ENCODE peak calls at places on chromosomes 2 and 18, in four cellular contexts. C, O, P and D are unnamed samples.

GRCh38 chr2:217456016-217456415 is 546.8 kb downstream of the TNS1 start:
- DNase-seq in C (no peak), O (no peak), P (no peak), D (no peak)

GRCh38 chr18:48961547-48961946 is 10.8 kb upstream of the SMAD7 start:
- DNase-seq in C (no peak), O (no peak), P (no peak), D (no peak)

GRCh38 chr2:197852127-197852526 is 47.7 kb downstream of the PLCL1 start:
- DNase-seq in C (no peak), O (no peak), P (no peak), D (no peak)

GRCh38 chr18:5600376-5601071 is 56.7 kb upstream of the EPB41L3 start:
- DNase-seq in C (no peak), O (no peak), P (no peak), D (no peak)

GRCh38 chr18:34322365-34323289 is 97.9 kb upstream of the NOL4 start:
- DNase-seq in C (no peak), O (no peak), P (peak; percentile 81), D (no peak)

GRCh38 chr2:205086689-205087088 is 541.4 kb downstream of the PARD3B start:
- DNase-seq in C (no peak), O (no peak), P (no peak), D (no peak)

GRCh38 chr2:68319397-68320117 is at the start of gene CNRIP1:
- DNase-seq in C (peak; percentile 23), O (peak; percentile 27), P (peak; percentile 82), D (peak; percentile 57)

GRCh38 chr2:175402591-175402990 is 221.1 kb upstream of the ATP5MC3 start:
- DNase-seq in C (no peak), O (no peak), P (no peak), D (no peak)

GRCh38 chr18:65754121-65754520 is 3.3 kb downstream of the CDH7 start:
- DNase-seq in C (no peak), O (no peak), P (no peak), D (peak; percentile 14)

GRCh38 chr18:34631071-34631470 is 79.0 kb upstream of the DTNA start:
- DNase-seq in C (no peak), O (no peak), P (no peak), D (no peak)

GRCh38 chr2:196149926-196150325 is 21.5 kb downstream of the STK17B start:
- DNase-seq in C (no peak), O (no peak), P (no peak), D (no peak)

GRCh38 chr2:130755234-130756040 is at the start of gene AMER3:
- DNase-seq in C (no peak), O (no peak), P (peak; percentile 62), D (no peak)

GRCh38 chr2:8607591-8607990 is 74.3 kb upstream of the ID2 start:
- DNase-seq in C (no peak), O (no peak), P (no peak), D (no peak)

GRCh38 chr2:170505631-170506270 is 209.4 kb upstream of the SP5 start:
- DNase-seq in C (no peak), O (no peak), P (peak; percentile 57), D (no peak)

GRCh38 chr2:42045956-42046748 is 1.7 kb upstream of the PKDCC start:
- DNase-seq in C (no peak), O (no peak), P (peak; percentile 84), D (no peak)

GRCh38 chr2:208192611-208193248 is 2.9 kb upstream of the C2orf80 start:
- DNase-seq in C (no peak), O (no peak), P (no peak), D (no peak)

GRCh38 chr2:24203787-24204150 is 28.9 kb downstream of the FAM228A start:
- DNase-seq in C (no peak), O (no peak), P (peak; percentile 27), D (no peak)

GRCh38 chr2:43880471-43880870 is 41.7 kb downstream of the ABCG8 start:
- DNase-seq in C (no peak), O (no peak), P (no peak), D (no peak)

GRCh38 chr2:194176134-194176533 is 1480.9 kb upstream of the SLC39A10 start:
- DNase-seq in C (no peak), O (no peak), P (no peak), D (no peak)

GRCh38 chr18:22409445-22409844 is 8.3 kb downstream of the CTAGE1 start:
- DNase-seq in C (no peak), O (no peak), P (no peak), D (no peak)

GRCh38 chr2:207796585-207797350 is 27.1 kb upstream of the FZD5 start:
- DNase-seq in C (no peak), O (no peak), P (no peak), D (no peak)

GRCh38 chr2:209577376-209578357 is 153.8 kb downstream of the MAP2 start:
- DNase-seq in C (no peak), O (no peak), P (no peak), D (no peak)

GRCh38 chr2:44840186-44840850 is 101.2 kb upstream of the SIX3 start:
- DNase-seq in C (no peak), O (no peak), P (no peak), D (no peak)

GRCh38 chr2:171723724-171724683 is 36.7 kb downstream of the DYNC1I2 start:
- DNase-seq in C (no peak), O (peak; percentile 30), P (no peak), D (no peak)

GRCh38 chr18:69838620-69839411 is 108.9 kb downstream of the CD226 start:
- DNase-seq in C (no peak), O (peak; percentile 67), P (no peak), D (peak; percentile 34)

GRCh38 chr2:12896283-12897014 is 179.7 kb downstream of the TRIB2 start:
- DNase-seq in C (no peak), O (no peak), P (no peak), D (no peak)

GRCh38 chr18:32552421-32553030 is 81.8 kb upstream of the GAREM1 start:
- DNase-seq in C (peak; percentile 40), O (peak; percentile 56), P (peak; percentile 82), D (peak; percentile 11)

GRCh38 chr18:25067291-25068050 is 284.5 kb downstream of the ZNF521 start:
- DNase-seq in C (no peak), O (no peak), P (no peak), D (no peak)

GRCh38 chr2:226799211-226799975 is at the start of gene IRS1:
- DNase-seq in C (peak; percentile 44), O (peak; percentile 66), P (peak; percentile 84), D (peak; percentile 77)

GRCh38 chr2:131027566-131028528 is 65.4 kb downstream of the FAM168B start:
- DNase-seq in C (no peak), O (no peak), P (no peak), D (no peak)

GRCh38 chr2:240567872-240568677 is at the start of gene RNPEPL1:
- DNase-seq in C (no peak), O (peak; percentile 58), P (peak; percentile 75), D (no peak)

GRCh38 chr2:240565267-240566202 is 2.7 kb upstream of the RNPEPL1 start:
- DNase-seq in C (peak; percentile 51), O (peak; percentile 79), P (peak; percentile 93), D (peak; percentile 80)

GRCh38 chr2:240567137-240567871 is 980 bp upstream of the RNPEPL1 start:
- DNase-seq in C (no peak), O (no peak), P (peak; percentile 63), D (no peak)

GRCh38 chr2:240564571-240565266 is 3.6 kb upstream of the RNPEPL1 start:
- DNase-seq in C (no peak), O (no peak), P (peak; percentile 50), D (no peak)

GRCh38 chr2:240566203-240567136 is 1.8 kb upstream of the RNPEPL1 start:
- DNase-seq in C (peak; percentile 77), O (peak; percentile 84), P (peak; percentile 96), D (peak; percentile 88)
- TF ChIP-seq POLR2A in C (no peak), O (peak; percentile 70), P (no peak), D (no peak)

GRCh38 chr18:51197661-51198424 is at the start of gene MEX3C:
- DNase-seq in C (peak; percentile 77), O (peak; percentile 94), P (peak; percentile 99), D (peak; percentile 78)
- TF ChIP-seq POLR2A in C (peak; percentile 75), O (peak; percentile 86), P (no peak), D (peak; percentile 62)

GRCh38 chr2:1593371-1594205 is 150.7 kb downstream of the PXDN start:
- DNase-seq in C (no peak), O (no peak), P (peak; percentile 77), D (peak; percentile 61)

GRCh38 chr2:1591461-1591770 is 152.9 kb downstream of the PXDN start:
- DNase-seq in C (no peak), O (no peak), P (no peak), D (no peak)

GRCh38 chr2:1590611-1591460 is 153.5 kb downstream of the PXDN start:
- DNase-seq in C (no peak), O (no peak), P (no peak), D (no peak)

GRCh38 chr2:1594281-1595171 is 149.8 kb downstream of the PXDN start:
- DNase-seq in C (no peak), O (no peak), P (no peak), D (no peak)

DNA sequence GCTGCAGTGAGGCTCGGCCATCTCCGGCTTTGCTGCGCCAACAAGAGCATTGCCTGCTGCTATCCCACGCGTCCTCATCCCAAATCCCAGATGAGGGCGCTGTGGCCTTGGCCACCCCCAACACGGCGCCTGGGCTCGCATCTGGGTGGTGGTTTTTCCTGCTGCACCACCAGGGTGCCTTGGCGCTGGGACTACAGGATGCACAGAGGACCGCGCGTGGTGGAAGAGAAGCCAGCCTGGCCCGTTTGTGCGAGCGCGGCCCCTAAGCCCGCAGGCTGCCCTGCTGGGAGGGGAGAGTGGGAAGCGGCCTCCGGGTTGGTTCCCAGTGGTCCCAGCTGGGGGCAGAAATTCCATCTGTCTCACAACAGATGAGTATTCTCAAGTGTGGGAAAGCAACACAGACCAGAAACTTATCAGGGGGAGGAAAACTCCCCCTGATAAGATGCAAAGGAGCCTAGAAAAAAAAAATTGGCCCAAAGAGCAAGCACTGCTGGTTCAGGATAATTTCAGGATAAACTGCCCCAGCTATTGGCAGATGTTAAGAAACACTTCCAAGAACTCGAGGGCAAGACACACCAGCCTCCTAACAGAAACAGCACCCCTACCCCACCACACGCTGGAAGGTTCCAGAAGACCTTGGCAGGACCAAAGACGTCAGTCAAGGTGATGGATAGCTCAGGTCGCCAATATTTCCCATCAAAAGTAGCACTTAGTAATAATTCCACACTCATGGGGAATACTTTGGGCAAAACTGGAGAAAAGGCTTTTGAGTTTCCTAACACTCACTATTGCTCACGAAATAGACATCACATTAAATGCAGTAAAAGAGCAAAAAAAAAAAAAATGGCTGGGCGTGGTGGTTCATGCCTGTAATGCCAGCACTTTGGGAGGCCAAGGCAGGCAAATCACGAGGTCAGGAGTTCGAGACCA is 152.1 kb downstream of the PXDN start:
- DNase-seq in C (no peak), O (no peak), P (peak; percentile 67), D (no peak)
- TF ChIP-seq POLR2A in C (no peak), O (no peak), P (no peak), D (no peak)

GRCh38 chr18:9827211-9827855 is 58.4 kb upstream of the TXNDC2 start:
- DNase-seq in C (no peak), O (no peak), P (no peak), D (no peak)

GRCh38 chr18:9828794-9829712 is 56.7 kb upstream of the TXNDC2 start:
- DNase-seq in C (no peak), O (peak; percentile 66), P (no peak), D (no peak)

GRCh38 chr18:9826666-9827065 is 59.1 kb upstream of the TXNDC2 start:
- DNase-seq in C (no peak), O (no peak), P (no peak), D (no peak)

GRCh38 chr18:9825571-9826073 is 60.2 kb upstream of the TXNDC2 start:
- DNase-seq in C (no peak), O (peak; percentile 81), P (peak; percentile 86), D (peak; percentile 39)

GRCh38 chr18:9827856-9828793 is 57.6 kb upstream of the TXNDC2 start:
- DNase-seq in C (no peak), O (peak; percentile 82), P (peak; percentile 90), D (peak; percentile 83)
- TF ChIP-seq POLR2A in C (no peak), O (no peak), P (no peak), D (no peak)

GRCh38 chr2:164757934-164758695 is 83.5 kb downstream of the COBLL1 start:
- DNase-seq in C (no peak), O (no peak), P (no peak), D (no peak)
- TF ChIP-seq POLR2A in C (no peak), O (no peak), P (no peak), D (no peak)